ENCODE peak calls at places on chromosomes 16 and 17, in ten cellular contexts. L is ovary, B is sigmoid colon, N is bronchial epithelial cell, E is heart left ventricle, Z is keratinocyte, A is left ventricle myocardium inferior, V is heart right ventricle, F is neural progenitor cell, Q is tibial artery. X is an unnamed sample. For H3K36me3, the result is how much of the 10 kb centered on the place peaks cover.

GRCh38 chr16:86975445-86975844 is 341.7 kb downstream of the C16orf95 start:
- DNase-seq in L (peak), B (no peak), N (peak), E (no peak), Z (no peak), A (no peak), V (no peak), F (peak), Q (peak), X (no peak)

GRCh38 chr17:64538508-64539120 is 31.8 kb downstream of the CEP95 start:
- DNase-seq in L (no peak), B (no peak), N (no peak), E (no peak), Z (no peak), A (no peak), V (no peak), F (no peak), Q (no peak), X (no peak)

GRCh38 chr16:25093208-25094061 is 18.1 kb upstream of the LCMT1 start:
- DNase-seq in L (no peak), B (no peak), N (no peak), E (no peak), Z (no peak), A (no peak), V (no peak), F (no peak), Q (no peak), X (no peak)

GRCh38 chr16:76614255-76614654 is 337.1 kb downstream of the CNTNAP4 start:
- DNase-seq in L (no peak), B (no peak), N (no peak), E (no peak), Z (no peak), A (no peak), V (no peak), F (no peak), Q (no peak), X (no peak)

GRCh38 chr17:75237100-75238014 is 24.0 kb downstream of the GGA3 start:
- DNase-seq in L (no peak), B (no peak), N (no peak), E (no peak), Z (no peak), A (peak), V (no peak), F (no peak), Q (no peak), X (no peak)

GRCh38 chr17:38871247-38871991 is 1.6 kb downstream of the LASP1 start:
- DNase-seq in L (peak), B (peak), N (peak), E (no peak), Z (no peak), A (peak), V (no peak), F (peak), Q (peak), X (no peak)

GRCh38 chr16:51440096-51440495 is 289.0 kb upstream of the SALL1 start:
- DNase-seq in L (no peak), B (no peak), N (no peak), E (no peak), Z (no peak), A (no peak), V (no peak), F (peak), Q (no peak), X (no peak)

GRCh38 chr16:46817961-46818360 is 13.0 kb downstream of the C16orf87 start:
- DNase-seq in L (no peak), B (no peak), N (no peak), E (no peak), Z (no peak), A (no peak), V (no peak), F (no peak), Q (no peak), X (no peak)

GRCh38 chr17:29929006-29929543 is 953 bp downstream of the SSH2 start:
- DNase-seq in L (no peak), B (no peak), N (peak), E (no peak), Z (no peak), A (no peak), V (no peak), F (peak), Q (no peak), X (no peak)

GRCh38 chr17:80339118-80339517 is 75.8 kb upstream of the ENDOV start:
- DNase-seq in L (no peak), B (no peak), N (no peak), E (no peak), Z (no peak), A (no peak), V (no peak), F (no peak), Q (peak), X (no peak)

GRCh38 chr17:40564883-40565744 is at the start of gene CCR7:
- DNase-seq in L (no peak), B (no peak), N (no peak), E (no peak), Z (no peak), A (no peak), V (no peak), F (no peak), Q (peak), X (no peak)

GRCh38 chr17:40935624-40936023 is 1.8 kb downstream of the KRT23 start:
- DNase-seq in L (no peak), B (no peak), N (no peak), E (no peak), Z (no peak), A (no peak), V (no peak), F (no peak), Q (no peak), X (no peak)

GRCh38 chr16:67526149-67526732 is 2.4 kb upstream of the RIPOR1 start:
- DNase-seq in L (no peak), B (no peak), N (peak), E (no peak), Z (no peak), A (no peak), V (no peak), F (no peak), Q (no peak), X (no peak)

GRCh38 chr17:45371414-45372324 is 54.8 kb upstream of the MAP3K14 start:
- DNase-seq in L (peak), B (peak), N (peak), E (peak), Z (peak), A (peak), V (peak), F (peak), Q (peak), X (peak)

GRCh38 chr17:68851875-68852274 is 103.3 kb downstream of the ABCA8 start:
- DNase-seq in L (no peak), B (no peak), N (no peak), E (no peak), Z (no peak), A (no peak), V (no peak), F (no peak), Q (no peak), X (no peak)

GRCh38 chr17:66432996-66433556 is 130.7 kb downstream of the PRKCA start:
- DNase-seq in L (no peak), B (no peak), N (no peak), E (no peak), Z (no peak), A (no peak), V (no peak), F (no peak), Q (no peak), X (no peak)

GRCh38 chr16:46830417-46830901 is 521 bp downstream of the C16orf87 start:
- DNase-seq in L (no peak), B (no peak), N (no peak), E (peak), Z (no peak), A (peak), V (peak), F (peak), Q (no peak), X (no peak)

GRCh38 chr16:22912654-22913053 is 98.7 kb downstream of the HS3ST2 start:
- DNase-seq in L (no peak), B (no peak), N (no peak), E (no peak), Z (no peak), A (no peak), V (no peak), F (peak), Q (no peak), X (no peak)

GRCh38 chr17:39181303-39181702 is 15.3 kb upstream of the ARL5C start:
- DNase-seq in L (no peak), B (no peak), N (no peak), E (no peak), Z (no peak), A (no peak), V (no peak), F (no peak), Q (no peak), X (no peak)

GRCh38 chr17:77167472-77168306 is 26.9 kb downstream of the SEC14L1 start:
- DNase-seq in L (no peak), B (no peak), N (no peak), E (no peak), Z (no peak), A (no peak), V (no peak), F (no peak), Q (no peak), X (no peak)

GRCh38 chr16:50386139-50386538 is 17.4 kb upstream of the BRD7 start:
- DNase-seq in L (no peak), B (no peak), N (no peak), E (no peak), Z (no peak), A (no peak), V (no peak), F (no peak), Q (no peak), X (no peak)

GRCh38 chr17:79192503-79193500 is 118.2 kb downstream of the ENGASE start:
- DNase-seq in L (peak), B (no peak), N (peak), E (peak), Z (no peak), A (peak), V (peak), F (peak), Q (no peak), X (no peak)

GRCh38 chr17:17561408-17562144 is 29.9 kb downstream of the PEMT start:
- DNase-seq in L (no peak), B (no peak), N (peak), E (no peak), Z (peak), A (peak), V (peak), F (no peak), Q (peak), X (no peak)

GRCh38 chr17:50105811-50106210 is 10.7 kb downstream of the PDK2 start:
- DNase-seq in L (no peak), B (no peak), N (no peak), E (no peak), Z (no peak), A (no peak), V (no peak), F (no peak), Q (no peak), X (no peak)

GRCh38 chr17:6005939-6006338 is 64.2 kb upstream of the WSCD1 start:
- DNase-seq in L (no peak), B (no peak), N (no peak), E (no peak), Z (no peak), A (no peak), V (no peak), F (no peak), Q (no peak), X (no peak)

GRCh38 chr17:15309793-15310192 is 31.6 kb downstream of the TEKT3 start:
- DNase-seq in L (no peak), B (no peak), N (no peak), E (no peak), Z (no peak), A (no peak), V (no peak), F (no peak), Q (no peak), X (no peak)

GRCh38 chr16:73605309-73605708 is 557.4 kb upstream of the ZFHX3 start:
- DNase-seq in L (no peak), B (no peak), N (no peak), E (no peak), Z (no peak), A (no peak), V (no peak), F (peak), Q (no peak), X (no peak)

GRCh38 chr16:57781741-57782606 is 20.3 kb downstream of the KIFC3 start:
- DNase-seq in L (no peak), B (no peak), N (peak), E (no peak), Z (no peak), A (no peak), V (no peak), F (no peak), Q (no peak), X (no peak)

GRCh38 chr17:75861927-75862317 is 6.8 kb upstream of the WBP2 start:
- DNase-seq in L (no peak), B (peak), N (no peak), E (no peak), Z (no peak), A (no peak), V (no peak), F (no peak), Q (peak), X (no peak)

GRCh38 chr16:181668-182021 is 1.4 kb downstream of the HBQ1 start:
- DNase-seq in L (no peak), B (no peak), N (no peak), E (no peak), Z (no peak), A (no peak), V (no peak), F (no peak), Q (no peak), X (no peak)

GRCh38 chr16:28192811-28193529 is 18.8 kb downstream of the XPO6 start:
- DNase-seq in L (no peak), B (no peak), N (peak), E (no peak), Z (no peak), A (no peak), V (no peak), F (no peak), Q (no peak), X (no peak)

GRCh38 chr17:15648384-15648783 is 28.9 kb upstream of the FBXW10B start:
- DNase-seq in L (no peak), B (no peak), N (no peak), E (no peak), Z (no peak), A (no peak), V (no peak), F (no peak), Q (no peak), X (no peak)

GRCh38 chr16:88719933-88720296 is 13.6 kb downstream of the CTU2 start:
- DNase-seq in L (no peak), B (no peak), N (no peak), E (no peak), Z (no peak), A (no peak), V (no peak), F (no peak), Q (no peak), X (no peak)

GRCh38 chr17:45170280-45170975 is 8.8 kb downstream of the HEXIM2 start:
- DNase-seq in L (no peak), B (no peak), N (no peak), E (no peak), Z (no peak), A (no peak), V (no peak), F (no peak), Q (no peak), X (no peak)

GRCh38 chr16:22318690-22319358 is 21.6 kb downstream of the POLR3E start:
- DNase-seq in L (no peak), B (peak), N (peak), E (no peak), Z (no peak), A (no peak), V (no peak), F (peak), Q (no peak), X (no peak)

GRCh38 chr16:87160752-87161337 is 156.3 kb downstream of the C16orf95 start:
- DNase-seq in L (no peak), B (no peak), N (no peak), E (no peak), Z (peak), A (no peak), V (no peak), F (no peak), Q (no peak), X (no peak)

GRCh38 chr16:970379-970765 is 412 bp downstream of the LMF1 start:
- DNase-seq in L (no peak), B (no peak), N (no peak), E (no peak), Z (no peak), A (no peak), V (no peak), F (peak), Q (no peak), X (no peak)

GRCh38 chr17:33290156-33290697 is 2.9 kb downstream of the ASIC2 start:
- DNase-seq in L (no peak), B (no peak), N (no peak), E (no peak), Z (no peak), A (no peak), V (no peak), F (no peak), Q (no peak), X (no peak)

GRCh38 chr17:33292981-33293867 is at the start of gene ASIC2:
- DNase-seq in L (peak), B (no peak), N (peak), E (no peak), Z (no peak), A (no peak), V (no peak), F (peak), Q (peak), X (no peak)

GRCh38 chr17:33292184-33292980 is 713 bp downstream of the ASIC2 start:
- DNase-seq in L (peak), B (no peak), N (no peak), E (no peak), Z (no peak), A (no peak), V (peak), F (peak), Q (no peak), X (no peak)

GRCh38 chr17:33288954-33289353 is 4.1 kb downstream of the ASIC2 start:
- DNase-seq in L (no peak), B (no peak), N (no peak), E (no peak), Z (no peak), A (no peak), V (no peak), F (no peak), Q (no peak), X (no peak)

DNA sequence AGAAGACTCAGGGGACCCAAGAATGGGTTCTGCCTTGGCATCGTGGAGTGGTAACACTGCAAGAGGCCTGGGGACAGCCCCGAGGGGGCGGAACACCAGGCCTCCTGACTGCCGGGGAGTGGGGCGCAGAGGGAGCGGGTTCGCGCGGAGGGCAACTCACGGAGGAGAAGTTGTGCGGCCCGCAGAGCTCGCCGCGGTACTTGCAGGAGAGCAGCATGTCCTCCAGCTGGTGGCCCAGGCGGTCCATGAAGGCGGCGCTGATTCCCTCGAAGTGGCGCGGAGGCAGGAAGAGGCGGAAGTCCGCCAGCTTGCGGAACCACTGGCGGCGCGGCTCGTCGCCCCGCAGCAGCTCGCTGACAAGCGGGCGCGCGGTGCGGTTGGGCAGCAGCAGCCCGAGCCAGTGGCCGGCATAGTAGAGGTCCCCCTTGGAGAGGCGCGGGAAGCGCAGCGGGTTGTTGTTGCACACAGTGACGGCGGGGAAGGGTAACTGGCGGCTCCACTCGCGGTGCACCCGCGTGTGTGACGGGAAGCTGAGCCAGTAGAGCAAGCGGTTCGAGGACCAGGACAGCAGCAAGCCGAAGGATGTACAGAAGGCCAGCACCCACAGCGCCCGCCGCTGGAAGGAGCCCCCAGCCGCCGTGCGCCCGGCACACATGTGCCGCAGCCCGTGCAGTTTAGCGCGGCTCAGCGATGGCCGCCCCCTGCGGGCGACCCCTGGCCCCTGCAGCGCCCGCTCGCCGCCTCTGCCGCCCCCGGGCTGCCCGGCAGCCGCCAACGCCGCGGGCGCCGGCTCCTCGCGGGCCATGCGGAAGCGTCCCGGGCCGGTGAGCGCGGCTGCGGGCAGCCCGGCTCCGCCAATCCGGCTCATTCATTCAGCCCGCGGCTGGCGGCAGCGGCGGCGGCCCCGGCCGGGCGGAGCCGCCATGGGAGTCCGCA is 1.6 kb downstream of the ASIC2 start:
- DNase-seq in L (peak), B (no peak), N (no peak), E (no peak), Z (no peak), A (no peak), V (peak), F (peak), Q (no peak), X (no peak)
- TF ChIP-seq CTCF in L (no peak), B (no peak), N (peak), E (no peak), Z (no peak), A (no peak), V (no peak), F (peak), Q (no peak), X (no peak)

GRCh38 chr16:53281859-53282258 is 152.4 kb upstream of the RBL2 start:
- DNase-seq in L (no peak), B (no peak), N (no peak), E (no peak), Z (no peak), A (no peak), V (no peak), F (no peak), Q (no peak), X (no peak)
- H3K36me3 ChIP-seq in L (under half), B (under half), N (under half), E (half or more), Z (under half), A (half or more), V (under half), F (under half), Q (under half), X (under half)

GRCh38 chr17:49001671-49002070 is 4.5 kb downstream of the IGF2BP1 start:
- DNase-seq in L (no peak), B (no peak), N (no peak), E (no peak), Z (no peak), A (no peak), V (no peak), F (no peak), Q (no peak), X (no peak)

GRCh38 chr17:48998557-48999440 is 1.6 kb downstream of the IGF2BP1 start:
- DNase-seq in L (no peak), B (no peak), N (no peak), E (no peak), Z (no peak), A (no peak), V (no peak), F (peak), Q (no peak), X (no peak)

GRCh38 chr17:49002766-49003165 is 5.6 kb downstream of the IGF2BP1 start:
- DNase-seq in L (no peak), B (no peak), N (no peak), E (no peak), Z (no peak), A (no peak), V (no peak), F (no peak), Q (no peak), X (no peak)

GRCh38 chr17:49002331-49002730 is 5.1 kb downstream of the IGF2BP1 start:
- DNase-seq in L (no peak), B (no peak), N (no peak), E (no peak), Z (no peak), A (no peak), V (no peak), F (no peak), Q (no peak), X (no peak)

DNA sequence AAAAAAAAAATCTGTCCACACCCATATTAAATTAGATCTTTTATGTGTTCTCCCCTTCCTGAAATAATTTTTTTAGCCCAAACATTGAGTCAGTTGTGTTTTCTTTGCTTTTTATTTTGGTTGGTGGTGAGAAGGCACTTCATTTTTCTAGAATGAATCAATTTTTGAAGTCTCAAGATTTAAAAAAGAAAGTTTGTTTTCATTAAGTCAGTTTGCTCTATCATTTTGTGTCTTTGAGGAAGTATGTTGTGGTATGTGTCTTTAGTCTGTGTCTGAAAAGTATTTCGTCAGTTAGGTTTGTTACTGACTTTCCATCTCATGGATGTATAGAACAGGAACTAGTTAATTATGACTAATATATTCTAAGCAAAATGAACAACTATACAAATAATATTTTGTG is 3.8 kb downstream of the IGF2BP1 start:
- DNase-seq in L (no peak), B (no peak), N (no peak), E (no peak), Z (no peak), A (no peak), V (no peak), F (no peak), Q (no peak), X (no peak)
- H3K4me3 ChIP-seq in L (no peak), B (no peak), N (no peak), E (no peak), Z (no peak), A (no peak), V (no peak), F (peak), Q (no peak), X (peak)

GRCh38 chr16:35560637-35560984 is 2101.2 kb downstream of the TP53TG3F start:
- DNase-seq in L (no peak), B (no peak), N (no peak), E (no peak), Z (no peak), A (no peak), V (no peak), F (no peak), Q (no peak), X (no peak)

GRCh38 chr16:35557731-35558130 is 2098.3 kb downstream of the TP53TG3F start:
- DNase-seq in L (no peak), B (no peak), N (no peak), E (no peak), Z (no peak), A (no peak), V (no peak), F (no peak), Q (no peak), X (no peak)

GRCh38 chr16:35561346-35561745 is 2101.9 kb downstream of the TP53TG3F start:
- DNase-seq in L (no peak), B (no peak), N (no peak), E (no peak), Z (no peak), A (no peak), V (no peak), F (no peak), Q (no peak), X (no peak)

GRCh38 chr16:35562471-35562870 is 2103.1 kb downstream of the TP53TG3F start:
- DNase-seq in L (no peak), B (no peak), N (peak), E (no peak), Z (peak), A (no peak), V (no peak), F (no peak), Q (no peak), X (no peak)

GRCh38 chr16:35559911-35560636 is 2100.7 kb downstream of the TP53TG3F start:
- DNase-seq in L (no peak), B (no peak), N (peak), E (no peak), Z (no peak), A (no peak), V (no peak), F (no peak), Q (no peak), X (no peak)
- TF ChIP-seq CTCF in L (no peak), B (no peak), N (no peak), E (no peak), Z (no peak), A (peak), V (no peak), F (no peak), Q (no peak), X (no peak)